ENCODE peak calls at places on chromosome 19, in four cellular contexts. One of them, this sample, is unnamed.

GRCh38 chr19:49978324-49978723 is 17.4 kb upstream of the SIGLEC11 start:
- DNase-seq in neural crest cell: no peak
- DNase-seq in HL-60: no peak
- DNase-seq in esophagus squamous epithelium: no peak
- DNase-seq in this sample: no peak

GRCh38 chr19:43783636-43784035 is 2.9 kb upstream of the KCNN4 start:
- DNase-seq in neural crest cell: no peak
- DNase-seq in HL-60: no peak
- DNase-seq in esophagus squamous epithelium: no peak
- DNase-seq in this sample: no peak

GRCh38 chr19:45091031-45091918 is 1.7 kb upstream of the PPP1R37 start:
- DNase-seq in neural crest cell: peak; percentile 100
- DNase-seq in HL-60: peak; percentile 99
- DNase-seq in esophagus squamous epithelium: peak; percentile 76
- DNase-seq in this sample: peak; percentile 94

GRCh38 chr19:31174948-31175347 is 174.3 kb downstream of the TSHZ3 start:
- DNase-seq in HL-60: no peak
- DNase-seq in neural crest cell: no peak
- DNase-seq in esophagus squamous epithelium: no peak
- DNase-seq in this sample: no peak

GRCh38 chr19:40744554-40745401 is 5.5 kb downstream of the ACTMAP start:
- DNase-seq in esophagus squamous epithelium: no peak
- DNase-seq in neural crest cell: no peak
- DNase-seq in HL-60: no peak
- DNase-seq in this sample: no peak

GRCh38 chr19:36605101-36605838 is at the start of gene ZNF382:
- DNase-seq in esophagus squamous epithelium: no peak
- DNase-seq in neural crest cell: peak; percentile 72
- DNase-seq in HL-60: peak; percentile 84
- DNase-seq in this sample: peak; percentile 51

GRCh38 chr19:36265856-36266374 is 51.0 kb downstream of the ZNF146 start:
- DNase-seq in HL-60: no peak
- DNase-seq in esophagus squamous epithelium: no peak
- DNase-seq in neural crest cell: no peak
- DNase-seq in this sample: no peak

GRCh38 chr19:2050991-2051770 is at the start of gene MKNK2:
- DNase-seq in esophagus squamous epithelium: peak; percentile 68
- DNase-seq in neural crest cell: peak; percentile 98
- DNase-seq in HL-60: peak; percentile 86
- DNase-seq in this sample: peak; percentile 77

GRCh38 chr19:34669305-34669704 is 7.7 kb downstream of the SCGB2B2 start:
- DNase-seq in HL-60: no peak
- DNase-seq in esophagus squamous epithelium: no peak
- DNase-seq in neural crest cell: no peak
- DNase-seq in this sample: no peak

GRCh38 chr19:45463241-45463640 is 4.6 kb upstream of the FOSB start:
- DNase-seq in esophagus squamous epithelium: no peak
- DNase-seq in neural crest cell: no peak
- DNase-seq in HL-60: no peak
- DNase-seq in this sample: no peak

GRCh38 chr19:32224371-32225244 is 120.8 kb upstream of the ZNF507 start:
- DNase-seq in HL-60: peak; percentile 25
- DNase-seq in esophagus squamous epithelium: no peak
- DNase-seq in neural crest cell: peak; percentile 76
- DNase-seq in this sample: no peak

GRCh38 chr19:18708452-18709231 is 25.2 kb downstream of the CRTC1 start:
- DNase-seq in esophagus squamous epithelium: no peak
- DNase-seq in neural crest cell: no peak
- DNase-seq in HL-60: no peak
- DNase-seq in this sample: no peak
- TF ChIP-seq CTCF in esophagus squamous epithelium: no peak
- TF ChIP-seq CTCF in neural crest cell: no peak
- TF ChIP-seq CTCF in HL-60: no peak
- TF ChIP-seq CTCF in this sample: no peak

DNA sequence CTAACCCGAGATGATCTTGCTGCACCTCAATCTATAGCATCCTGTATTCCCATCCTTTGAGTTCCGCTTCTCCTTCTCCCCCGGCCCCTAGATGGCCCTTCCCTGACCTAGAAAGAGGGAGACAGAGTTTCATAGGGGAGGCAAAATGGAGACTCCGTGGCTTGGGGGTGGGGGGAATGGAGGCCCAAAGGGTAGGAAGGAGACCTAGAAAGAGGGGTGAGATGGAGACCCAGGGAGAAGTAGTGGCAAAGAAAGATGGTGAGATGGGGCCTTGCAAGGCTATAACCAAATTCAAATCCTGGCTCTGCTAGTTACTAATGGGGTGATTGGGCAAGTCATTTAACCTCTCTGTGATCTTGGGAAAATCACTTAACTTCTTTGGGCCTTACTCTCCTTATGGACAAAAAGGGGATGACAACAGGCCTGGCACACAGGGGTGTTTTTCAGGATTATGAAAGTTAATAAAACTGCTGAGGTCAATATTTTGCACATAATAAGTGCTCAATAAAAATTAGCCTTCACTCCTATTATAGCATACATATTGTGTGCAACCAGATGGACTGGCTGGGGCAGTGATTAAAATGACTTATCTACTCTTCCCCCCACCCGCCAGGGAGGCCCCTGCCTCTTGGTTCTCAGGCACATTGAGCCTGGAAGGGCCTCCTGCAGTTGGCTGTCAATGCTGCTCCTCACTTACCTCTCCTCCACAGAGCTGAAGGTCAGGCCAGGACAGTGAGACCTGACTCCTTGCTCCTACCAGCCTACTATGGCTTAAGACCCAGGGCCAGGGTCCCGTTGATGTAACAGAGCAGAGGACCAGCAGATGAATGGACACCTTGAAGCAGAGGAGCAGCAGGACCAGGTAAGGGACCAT is 623 bp downstream of the SPHK2 start:
- DNase-seq in esophagus squamous epithelium: no peak
- DNase-seq in neural crest cell: no peak
- DNase-seq in HL-60: no peak
- DNase-seq in this sample: no peak
- TF ChIP-seq CTCF in esophagus squamous epithelium: no peak
- TF ChIP-seq CTCF in neural crest cell: no peak
- TF ChIP-seq CTCF in HL-60: no peak
- TF ChIP-seq CTCF in this sample: no peak

GRCh38 chr19:11383706-11384048 is 437 bp downstream of the EPOR start:
- DNase-seq in esophagus squamous epithelium: no peak
- DNase-seq in neural crest cell: no peak
- DNase-seq in HL-60: no peak
- DNase-seq in this sample: no peak
- TF ChIP-seq CTCF in esophagus squamous epithelium: no peak
- TF ChIP-seq CTCF in neural crest cell: no peak
- TF ChIP-seq CTCF in HL-60: no peak
- TF ChIP-seq CTCF in this sample: no peak

DNA sequence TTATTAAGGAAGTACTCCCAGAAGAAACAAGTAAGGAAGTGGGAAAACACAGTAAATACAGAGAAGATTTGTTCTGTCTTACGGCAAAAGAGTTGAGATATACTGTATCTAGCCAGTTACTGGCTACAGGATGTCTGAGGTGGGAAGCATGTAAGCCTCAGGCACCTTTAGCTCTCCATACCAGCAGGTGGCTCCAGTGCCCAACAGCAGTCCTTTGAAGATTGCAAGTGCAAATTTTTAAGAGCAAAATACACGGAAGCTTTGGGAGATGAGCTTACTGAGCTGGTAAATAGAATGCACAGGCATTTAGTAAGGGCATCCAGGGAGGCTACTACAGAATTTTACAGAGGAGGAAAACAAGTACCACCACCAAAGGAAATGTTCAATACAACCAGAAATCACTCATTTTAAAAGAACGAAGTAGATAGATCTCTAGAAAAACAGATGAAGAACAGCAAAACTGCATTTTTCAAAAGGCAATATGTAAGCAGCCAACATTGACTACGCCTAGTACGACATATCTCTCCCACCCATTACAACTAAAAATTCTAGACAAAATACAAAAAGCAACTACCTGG is 57.9 kb upstream of the VSTM2B start:
- DNase-seq in esophagus squamous epithelium: no peak
- DNase-seq in HL-60: peak; percentile 21
- DNase-seq in neural crest cell: no peak
- DNase-seq in this sample: no peak
- TF ChIP-seq CTCF in esophagus squamous epithelium: no peak
- TF ChIP-seq CTCF in HL-60: peak; percentile 24
- TF ChIP-seq CTCF in neural crest cell: peak; percentile 51
- TF ChIP-seq CTCF in this sample: no peak

GRCh38 chr19:51511353-51511752 is 9.8 kb upstream of the SIGLEC12 start:
- DNase-seq in neural crest cell: no peak
- DNase-seq in HL-60: no peak
- DNase-seq in esophagus squamous epithelium: no peak
- DNase-seq in this sample: no peak
- TF ChIP-seq CTCF in neural crest cell: peak; percentile 44
- TF ChIP-seq CTCF in HL-60: no peak
- TF ChIP-seq CTCF in esophagus squamous epithelium: no peak
- TF ChIP-seq CTCF in this sample: no peak

GRCh38 chr19:13906525-13906904 is 514 bp downstream of the CC2D1A start:
- DNase-seq in neural crest cell: no peak
- DNase-seq in esophagus squamous epithelium: no peak
- DNase-seq in HL-60: no peak
- DNase-seq in this sample: no peak

GRCh38 chr19:13908674-13909073 is 2.7 kb downstream of the CC2D1A start:
- DNase-seq in neural crest cell: no peak
- DNase-seq in esophagus squamous epithelium: no peak
- DNase-seq in HL-60: no peak
- DNase-seq in this sample: no peak

GRCh38 chr19:13902993-13903555 is 2.8 kb downstream of the BRME1 start:
- DNase-seq in neural crest cell: no peak
- DNase-seq in esophagus squamous epithelium: no peak
- DNase-seq in HL-60: peak; percentile 31
- DNase-seq in this sample: no peak

GRCh38 chr19:13906910-13907309 is 909 bp downstream of the CC2D1A start:
- DNase-seq in esophagus squamous epithelium: no peak
- DNase-seq in HL-60: no peak
- DNase-seq in neural crest cell: no peak
- DNase-seq in this sample: no peak

GRCh38 chr19:13905634-13906524 is at the start of the genes BRME1 and CC2D1A:
- DNase-seq in neural crest cell: peak; percentile 84
- DNase-seq in esophagus squamous epithelium: peak; percentile 53
- DNase-seq in HL-60: peak; percentile 94
- DNase-seq in this sample: peak; percentile 77
- TF ChIP-seq CTCF in neural crest cell: no peak
- TF ChIP-seq CTCF in esophagus squamous epithelium: no peak
- TF ChIP-seq CTCF in HL-60: no peak
- TF ChIP-seq CTCF in this sample: no peak

GRCh38 chr19:3369337-3370213 is 3.2 kb downstream of the NFIC start:
- DNase-seq in esophagus squamous epithelium: no peak
- DNase-seq in neural crest cell: no peak
- DNase-seq in HL-60: peak; percentile 51
- DNase-seq in this sample: no peak
- TF ChIP-seq CTCF in esophagus squamous epithelium: no peak
- TF ChIP-seq CTCF in neural crest cell: peak; percentile 19
- TF ChIP-seq CTCF in HL-60: no peak
- TF ChIP-seq CTCF in this sample: no peak

DNA sequence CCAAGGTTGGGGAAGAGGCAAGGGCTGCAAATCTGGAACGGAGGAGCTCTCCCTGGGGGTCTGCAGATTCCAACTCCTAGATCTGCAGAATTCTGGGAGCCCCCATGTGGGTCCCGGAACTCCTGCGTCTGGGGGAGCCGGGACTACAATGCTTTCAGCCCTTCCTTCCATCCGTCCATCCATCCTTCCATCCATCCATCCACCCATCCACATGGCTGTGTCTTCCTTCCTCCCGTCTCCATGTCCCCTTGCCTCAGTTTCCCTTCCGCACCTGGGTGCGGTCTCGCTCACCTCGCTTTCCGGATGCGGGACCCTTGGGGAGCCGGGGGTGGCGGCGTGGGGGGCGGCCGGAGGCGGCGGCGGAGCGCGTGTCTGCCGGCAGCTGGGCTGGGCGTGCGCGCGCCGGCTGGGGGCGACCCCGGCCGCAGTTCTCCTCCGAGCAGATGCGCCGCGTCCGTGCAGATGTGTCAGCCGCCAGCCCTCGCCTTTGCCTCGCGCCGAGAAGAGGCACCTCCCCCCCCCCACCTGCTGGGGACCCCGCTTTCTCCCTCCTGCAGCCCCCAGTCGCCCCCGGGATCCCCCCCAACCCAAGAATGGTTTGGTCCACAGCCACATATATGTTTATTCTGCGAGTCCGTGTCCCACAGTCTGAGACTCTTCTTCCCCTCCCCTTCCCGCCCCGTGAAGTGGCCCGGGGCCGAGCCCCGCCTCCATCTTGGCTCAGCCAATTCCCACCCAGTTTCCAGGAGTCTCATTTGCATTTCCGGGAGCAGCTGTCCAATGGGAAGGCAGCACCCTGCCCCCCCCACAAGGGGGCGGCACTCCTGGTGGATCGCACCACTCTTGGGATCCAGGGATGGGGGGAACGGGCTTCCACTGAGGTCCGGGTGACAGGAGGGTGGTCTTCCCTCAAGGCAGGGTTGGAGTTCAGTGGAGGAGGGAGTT is 8.8 kb downstream of the ISOC2 start:
- DNase-seq in neural crest cell: peak; percentile 73
- DNase-seq in esophagus squamous epithelium: no peak
- DNase-seq in HL-60: no peak
- DNase-seq in this sample: no peak
- TF ChIP-seq CTCF in neural crest cell: no peak
- TF ChIP-seq CTCF in esophagus squamous epithelium: no peak
- TF ChIP-seq CTCF in HL-60: no peak
- TF ChIP-seq CTCF in this sample: no peak

GRCh38 chr19:5892772-5893275 is 10.8 kb downstream of the NDUFA11 start:
- DNase-seq in esophagus squamous epithelium: no peak
- DNase-seq in neural crest cell: no peak
- DNase-seq in HL-60: no peak
- DNase-seq in this sample: no peak
- TF ChIP-seq CTCF in esophagus squamous epithelium: no peak
- TF ChIP-seq CTCF in neural crest cell: no peak
- TF ChIP-seq CTCF in HL-60: no peak
- TF ChIP-seq CTCF in this sample: no peak